ENCODE peak calls at places on chromosomes 1 and 21, in eight cellular contexts. One of them, this sample, is unnamed.
A peak's percentile ranks its signal among the peaks of the same experiment; 100 is the strongest.

GRCh38 chr21:41965447-41966340 is 11.9 kb upstream of the C2CD2 start:
- DNase-seq in body of pancreas: no peak
- DNase-seq in transverse colon: no peak
- DNase-seq in uterus: peak; percentile 3
- DNase-seq in IMR-90: no peak
- DNase-seq in stomach: no peak
- DNase-seq in HCT116: no peak
- DNase-seq in tibial nerve: no peak
- DNase-seq in this sample: no peak

GRCh38 chr1:70426154-70427131 is 15.4 kb downstream of the CTH start:
- DNase-seq in stomach: no peak
- DNase-seq in tibial nerve: no peak
- DNase-seq in uterus: no peak
- DNase-seq in body of pancreas: no peak
- DNase-seq in HCT116: no peak
- DNase-seq in transverse colon: no peak
- DNase-seq in IMR-90: no peak
- DNase-seq in this sample: no peak

GRCh38 chr1:113391643-113392271 is 1.4 kb downstream of the MAGI3 start:
- DNase-seq in body of pancreas: peak; percentile 34
- DNase-seq in tibial nerve: no peak
- DNase-seq in transverse colon: peak; percentile 26
- DNase-seq in HCT116: no peak
- DNase-seq in uterus: no peak
- DNase-seq in stomach: peak; percentile 27
- DNase-seq in IMR-90: no peak
- DNase-seq in this sample: no peak

GRCh38 chr21:45309069-45309521 is 21.4 kb upstream of the POFUT2 start:
- DNase-seq in IMR-90: peak; percentile 64
- DNase-seq in tibial nerve: no peak
- DNase-seq in HCT116: no peak
- DNase-seq in stomach: peak; percentile 47
- DNase-seq in body of pancreas: peak; percentile 58
- DNase-seq in uterus: no peak
- DNase-seq in transverse colon: peak; percentile 70
- DNase-seq in this sample: peak; percentile 87

GRCh38 chr1:19559641-19560040 is 74.3 kb upstream of the CAPZB start:
- DNase-seq in tibial nerve: no peak
- DNase-seq in body of pancreas: no peak
- DNase-seq in uterus: no peak
- DNase-seq in transverse colon: no peak
- DNase-seq in HCT116: no peak
- DNase-seq in stomach: no peak
- DNase-seq in IMR-90: peak; percentile 82
- DNase-seq in this sample: no peak

GRCh38 chr1:12368646-12369045 is 138.8 kb downstream of the VPS13D start:
- DNase-seq in transverse colon: no peak
- DNase-seq in uterus: no peak
- DNase-seq in body of pancreas: no peak
- DNase-seq in stomach: no peak
- DNase-seq in tibial nerve: no peak
- DNase-seq in IMR-90: no peak
- DNase-seq in HCT116: no peak
- DNase-seq in this sample: no peak

GRCh38 chr1:158071106-158071505 is 77.7 kb downstream of the KIRREL1 start:
- DNase-seq in transverse colon: no peak
- DNase-seq in body of pancreas: no peak
- DNase-seq in stomach: no peak
- DNase-seq in tibial nerve: no peak
- DNase-seq in uterus: no peak
- DNase-seq in IMR-90: peak; percentile 36
- DNase-seq in HCT116: no peak
- DNase-seq in this sample: no peak

GRCh38 chr1:183070923-183071618 is 47.9 kb downstream of the LAMC1 start:
- DNase-seq in transverse colon: no peak
- DNase-seq in HCT116: no peak
- DNase-seq in IMR-90: peak; percentile 95
- DNase-seq in stomach: no peak
- DNase-seq in body of pancreas: no peak
- DNase-seq in tibial nerve: no peak
- DNase-seq in uterus: no peak
- DNase-seq in this sample: no peak

GRCh38 chr1:50502147-50502546 is 78.9 kb upstream of the DMRTA2 start:
- DNase-seq in IMR-90: no peak
- DNase-seq in transverse colon: no peak
- DNase-seq in HCT116: no peak
- DNase-seq in stomach: no peak
- DNase-seq in body of pancreas: no peak
- DNase-seq in uterus: no peak
- DNase-seq in tibial nerve: no peak
- DNase-seq in this sample: no peak

GRCh38 chr1:35220976-35221375 is 28.0 kb upstream of the SFPQ start:
- DNase-seq in transverse colon: no peak
- DNase-seq in IMR-90: no peak
- DNase-seq in uterus: no peak
- DNase-seq in tibial nerve: no peak
- DNase-seq in HCT116: peak; percentile 48
- DNase-seq in body of pancreas: no peak
- DNase-seq in stomach: no peak
- DNase-seq in this sample: no peak

GRCh38 chr1:64691631-64692030 is 53.2 kb upstream of the RAVER2 start:
- DNase-seq in body of pancreas: no peak
- DNase-seq in stomach: no peak
- DNase-seq in tibial nerve: no peak
- DNase-seq in HCT116: no peak
- DNase-seq in transverse colon: no peak
- DNase-seq in IMR-90: peak; percentile 48
- DNase-seq in uterus: no peak
- DNase-seq in this sample: no peak

DNA sequence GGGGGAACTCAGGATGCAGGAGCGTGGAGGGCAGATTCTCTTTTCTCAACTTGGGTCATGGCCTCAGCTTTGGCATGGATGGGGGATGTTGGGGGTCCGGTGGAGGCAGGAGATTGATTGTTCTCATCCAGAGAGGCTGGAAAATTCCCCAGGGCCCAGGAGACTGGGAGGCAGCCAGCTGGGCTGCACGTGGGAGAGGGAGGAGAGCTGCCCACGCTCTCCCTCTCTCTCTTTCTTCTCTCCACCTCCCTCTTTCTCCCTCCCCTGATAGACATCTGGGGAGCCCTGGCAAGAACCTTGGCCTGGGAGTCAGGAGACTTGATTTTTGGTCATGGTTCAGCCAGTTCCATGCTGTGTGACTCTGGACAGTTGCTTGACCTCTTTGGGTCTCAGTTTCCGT is 3.3 kb upstream of the BCAN start:
- DNase-seq in transverse colon: no peak
- DNase-seq in IMR-90: no peak
- DNase-seq in body of pancreas: no peak
- DNase-seq in HCT116: no peak
- DNase-seq in tibial nerve: no peak
- DNase-seq in stomach: no peak
- DNase-seq in uterus: peak; percentile 28
- DNase-seq in this sample: no peak
- TF ChIP-seq POLR2A in transverse colon: no peak
- TF ChIP-seq POLR2A in IMR-90: no peak
- TF ChIP-seq POLR2A in body of pancreas: no peak
- TF ChIP-seq POLR2A in HCT116: no peak
- TF ChIP-seq POLR2A in tibial nerve: no peak
- TF ChIP-seq POLR2A in stomach: no peak
- TF ChIP-seq POLR2A in uterus: no peak
- TF ChIP-seq POLR2A in this sample: no peak

GRCh38 chr1:20700636-20701215 is 17.1 kb downstream of the KIF17 start:
- DNase-seq in IMR-90: no peak
- DNase-seq in tibial nerve: no peak
- DNase-seq in HCT116: no peak
- DNase-seq in body of pancreas: no peak
- DNase-seq in uterus: no peak
- DNase-seq in transverse colon: no peak
- DNase-seq in stomach: no peak
- DNase-seq in this sample: no peak
- H3K27me3 ChIP-seq in IMR-90: no peaks in the 10 kb centered on the region
- H3K27me3 ChIP-seq in tibial nerve: no peaks in the 10 kb centered on the region
- H3K27me3 ChIP-seq in HCT116: no peaks in the 10 kb centered on the region
- H3K27me3 ChIP-seq in body of pancreas: no peaks in the 10 kb centered on the region
- H3K27me3 ChIP-seq in uterus: no peaks in the 10 kb centered on the region
- H3K27me3 ChIP-seq in transverse colon: no peaks in the 10 kb centered on the region
- H3K27me3 ChIP-seq in stomach: no peaks in the 10 kb centered on the region
- H3K27me3 ChIP-seq in this sample: no peaks in the 10 kb centered on the region

GRCh38 chr1:29326123-29326522 is 89.8 kb downstream of the PTPRU start:
- DNase-seq in IMR-90: no peak
- DNase-seq in HCT116: no peak
- DNase-seq in tibial nerve: no peak
- DNase-seq in body of pancreas: no peak
- DNase-seq in uterus: no peak
- DNase-seq in stomach: no peak
- DNase-seq in transverse colon: no peak
- DNase-seq in this sample: no peak

GRCh38 chr1:29324202-29324601 is 87.9 kb downstream of the PTPRU start:
- DNase-seq in transverse colon: no peak
- DNase-seq in stomach: no peak
- DNase-seq in IMR-90: no peak
- DNase-seq in HCT116: no peak
- DNase-seq in body of pancreas: no peak
- DNase-seq in tibial nerve: no peak
- DNase-seq in uterus: no peak
- DNase-seq in this sample: no peak

GRCh38 chr1:29327223-29327935 is 91.1 kb downstream of the PTPRU start:
- DNase-seq in body of pancreas: no peak
- DNase-seq in stomach: no peak
- DNase-seq in HCT116: no peak
- DNase-seq in IMR-90: no peak
- DNase-seq in uterus: no peak
- DNase-seq in transverse colon: no peak
- DNase-seq in tibial nerve: no peak
- DNase-seq in this sample: no peak

GRCh38 chr1:29324771-29325351 is 88.5 kb downstream of the PTPRU start:
- DNase-seq in HCT116: peak; percentile 8
- DNase-seq in IMR-90: no peak
- DNase-seq in transverse colon: peak; percentile 20
- DNase-seq in uterus: no peak
- DNase-seq in stomach: no peak
- DNase-seq in tibial nerve: no peak
- DNase-seq in body of pancreas: no peak
- DNase-seq in this sample: peak; percentile 55

DNA sequence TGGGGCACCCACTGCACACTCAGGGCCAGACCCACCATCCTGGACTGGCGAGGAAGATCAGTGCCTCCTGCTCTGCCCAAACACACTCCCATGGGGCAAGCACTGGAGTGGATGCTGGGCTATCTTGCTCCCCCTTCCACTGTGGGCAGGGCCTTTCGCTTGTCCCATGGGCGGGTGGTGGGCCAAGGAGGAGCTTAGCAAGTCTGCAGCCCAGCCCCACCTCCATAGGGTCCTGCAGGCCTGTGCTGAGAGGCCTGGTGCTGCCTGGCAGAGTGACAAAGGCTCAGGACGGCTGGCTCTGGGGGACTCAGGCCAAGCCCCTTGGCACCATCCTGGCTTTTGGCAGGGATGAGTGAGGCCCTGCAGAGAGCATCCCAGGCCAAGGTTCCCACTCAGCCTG is 89.4 kb downstream of the PTPRU start:
- DNase-seq in stomach: no peak
- DNase-seq in IMR-90: no peak
- DNase-seq in tibial nerve: no peak
- DNase-seq in transverse colon: no peak
- DNase-seq in body of pancreas: no peak
- DNase-seq in uterus: no peak
- DNase-seq in HCT116: no peak
- DNase-seq in this sample: no peak
- H3K4me3 ChIP-seq in stomach: no peak overlapping the region
- H3K4me3 ChIP-seq in IMR-90: no peak overlapping the region
- H3K4me3 ChIP-seq in tibial nerve: no peak overlapping the region
- H3K4me3 ChIP-seq in transverse colon: no peak overlapping the region
- H3K4me3 ChIP-seq in body of pancreas: no peak overlapping the region
- H3K4me3 ChIP-seq in uterus: no peak overlapping the region
- H3K4me3 ChIP-seq in HCT116: no peak overlapping the region
- H3K4me3 ChIP-seq in this sample: no peak overlapping the region

DNA sequence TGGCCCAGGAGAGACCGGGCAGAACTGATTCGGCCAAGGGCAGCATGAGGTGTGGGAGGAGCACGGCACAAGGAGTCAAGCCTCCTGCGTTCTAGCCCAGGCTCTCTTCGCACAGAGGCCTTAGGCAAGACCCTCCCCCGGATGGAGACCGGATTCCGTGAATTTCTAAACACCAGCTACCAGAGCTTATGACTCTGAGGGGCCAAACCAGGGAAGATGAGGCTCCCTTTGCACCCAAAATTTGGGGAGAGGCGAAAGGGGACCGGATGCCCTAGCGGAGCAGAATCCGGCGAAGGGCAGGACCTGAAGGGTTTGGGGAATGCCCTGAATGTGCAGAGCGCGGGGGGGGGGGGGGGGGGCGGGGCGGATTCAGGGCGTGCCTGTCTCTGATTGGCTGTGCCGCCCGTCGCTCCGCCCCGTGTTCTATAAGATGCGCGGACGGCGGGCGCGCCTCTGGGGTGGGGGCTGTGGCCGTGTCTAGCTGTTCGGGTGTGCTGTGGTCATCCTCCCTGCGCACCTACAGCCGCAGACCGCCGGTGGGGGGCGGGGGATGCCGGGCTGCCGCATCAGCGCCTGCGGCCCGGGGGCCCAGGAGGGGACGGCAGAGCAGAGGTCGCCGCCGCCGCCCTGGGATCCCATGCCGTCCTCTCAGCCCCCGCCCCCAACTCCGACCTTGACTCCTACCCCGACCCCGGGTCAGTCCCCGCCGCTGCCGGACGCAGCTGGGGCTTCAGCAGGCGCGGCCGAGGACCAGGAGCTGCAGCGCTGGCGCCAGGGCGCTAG is at the start of gene TRNP1:
- DNase-seq in transverse colon: peak; percentile 53
- DNase-seq in HCT116: no peak
- DNase-seq in uterus: peak; percentile 72
- DNase-seq in IMR-90: peak; percentile 78
- DNase-seq in tibial nerve: peak; percentile 50
- DNase-seq in stomach: peak; percentile 83
- DNase-seq in body of pancreas: peak; percentile 77
- DNase-seq in this sample: peak; percentile 43
- TF ChIP-seq POLR2A in transverse colon: peak; percentile 38
- TF ChIP-seq POLR2A in HCT116: peak; percentile 90
- TF ChIP-seq POLR2A in uterus: peak; percentile 23
- TF ChIP-seq POLR2A in IMR-90: peak; percentile 98
- TF ChIP-seq POLR2A in tibial nerve: peak; percentile 58
- TF ChIP-seq POLR2A in stomach: peak; percentile 59
- TF ChIP-seq POLR2A in body of pancreas: peak; percentile 93
- TF ChIP-seq POLR2A in this sample: no peak

GRCh38 chr1:233569636-233570035 is 44.3 kb upstream of the KCNK1 start:
- DNase-seq in stomach: no peak
- DNase-seq in uterus: no peak
- DNase-seq in body of pancreas: no peak
- DNase-seq in IMR-90: no peak
- DNase-seq in transverse colon: no peak
- DNase-seq in tibial nerve: no peak
- DNase-seq in HCT116: no peak
- DNase-seq in this sample: no peak
- H3K27me3 ChIP-seq in stomach: no peaks in the 10 kb centered on the region
- H3K27me3 ChIP-seq in uterus: no peaks in the 10 kb centered on the region
- H3K27me3 ChIP-seq in body of pancreas: no peaks in the 10 kb centered on the region
- H3K27me3 ChIP-seq in IMR-90: no peaks in the 10 kb centered on the region
- H3K27me3 ChIP-seq in transverse colon: no peaks in the 10 kb centered on the region
- H3K27me3 ChIP-seq in tibial nerve: no peaks in the 10 kb centered on the region
- H3K27me3 ChIP-seq in HCT116: no peaks in the 10 kb centered on the region
- H3K27me3 ChIP-seq in this sample: no peaks in the 10 kb centered on the region

This sample was measured in ovary.